ENCODE peak calls at places on chromosome 4, in ten cellular contexts. Y, T, H, X, K, J, U, R, V and B are unnamed samples.
A peak's percentile ranks its signal among the peaks of the same experiment; 100 is the strongest.

GRCh38 chr4:33467291-33467690 is 2747.1 kb downstream of the PCDH7 start:
- DNase-seq in Y (no peak), T (peak; percentile 63), H (no peak), X (no peak), K (no peak), J (no peak), U (no peak), R (no peak), V (no peak), B (no peak)

GRCh38 chr4:77196866-77197265 is 39.9 kb downstream of the CCNG2 start:
- DNase-seq in Y (no peak), T (no peak), H (no peak), X (no peak), K (no peak), J (peak; percentile 22), U (no peak), R (no peak), V (no peak), B (peak; percentile 22)

GRCh38 chr4:107740950-107741701 is 21.1 kb upstream of the PAPSS1 start:
- DNase-seq in Y (no peak), T (peak; percentile 64), H (no peak), X (peak; percentile 64), K (peak; percentile 71), J (no peak), U (no peak), R (peak; percentile 53), V (no peak), B (no peak)

GRCh38 chr4:129822708-129823504 is 727.0 kb downstream of the C4orf33 start:
- DNase-seq in Y (no peak), T (peak; percentile 15), H (no peak), X (no peak), K (no peak), J (peak; percentile 31), U (peak; percentile 77), R (no peak), V (peak; percentile 22), B (no peak)

GRCh38 chr4:150491132-150492049 is 90.6 kb upstream of the MAB21L2 start:
- DNase-seq in Y (no peak), T (no peak), H (no peak), X (no peak), K (no peak), J (no peak), U (no peak), R (no peak), V (no peak), B (no peak)

GRCh38 chr4:37717575-37717974 is 31.4 kb upstream of the RELL1 start:
- DNase-seq in Y (no peak), T (no peak), H (no peak), X (peak; percentile 93), K (no peak), J (peak; percentile 35), U (no peak), R (no peak), V (no peak), B (no peak)

GRCh38 chr4:3820016-3820805 is 54.0 kb downstream of the ADRA2C start:
- DNase-seq in Y (no peak), T (no peak), H (no peak), X (no peak), K (no peak), J (no peak), U (no peak), R (no peak), V (no peak), B (no peak)

GRCh38 chr4:100806988-100807387 is 289.2 kb upstream of the EMCN start:
- DNase-seq in Y (no peak), T (no peak), H (no peak), X (no peak), K (no peak), J (no peak), U (no peak), R (no peak), V (no peak), B (no peak)

GRCh38 chr4:4395849-4396627 is 9.1 kb downstream of the NSG1 start:
- DNase-seq in Y (no peak), T (no peak), H (no peak), X (peak; percentile 13), K (peak; percentile 44), J (peak; percentile 24), U (no peak), R (no peak), V (peak; percentile 63), B (peak; percentile 60)

GRCh38 chr4:24988776-24989175 is 42.0 kb downstream of the LGI2 start:
- DNase-seq in Y (peak; percentile 16), T (peak; percentile 23), H (no peak), X (peak; percentile 58), K (no peak), J (peak; percentile 64), U (peak; percentile 23), R (no peak), V (peak; percentile 46), B (peak; percentile 15)

GRCh38 chr4:128812360-128812958 is 3.0 kb downstream of the JADE1 start:
- DNase-seq in Y (peak; percentile 34), T (peak; percentile 63), H (peak; percentile 47), X (peak; percentile 74), K (peak; percentile 57), J (peak; percentile 74), U (no peak), R (no peak), V (peak; percentile 83), B (no peak)

DNA sequence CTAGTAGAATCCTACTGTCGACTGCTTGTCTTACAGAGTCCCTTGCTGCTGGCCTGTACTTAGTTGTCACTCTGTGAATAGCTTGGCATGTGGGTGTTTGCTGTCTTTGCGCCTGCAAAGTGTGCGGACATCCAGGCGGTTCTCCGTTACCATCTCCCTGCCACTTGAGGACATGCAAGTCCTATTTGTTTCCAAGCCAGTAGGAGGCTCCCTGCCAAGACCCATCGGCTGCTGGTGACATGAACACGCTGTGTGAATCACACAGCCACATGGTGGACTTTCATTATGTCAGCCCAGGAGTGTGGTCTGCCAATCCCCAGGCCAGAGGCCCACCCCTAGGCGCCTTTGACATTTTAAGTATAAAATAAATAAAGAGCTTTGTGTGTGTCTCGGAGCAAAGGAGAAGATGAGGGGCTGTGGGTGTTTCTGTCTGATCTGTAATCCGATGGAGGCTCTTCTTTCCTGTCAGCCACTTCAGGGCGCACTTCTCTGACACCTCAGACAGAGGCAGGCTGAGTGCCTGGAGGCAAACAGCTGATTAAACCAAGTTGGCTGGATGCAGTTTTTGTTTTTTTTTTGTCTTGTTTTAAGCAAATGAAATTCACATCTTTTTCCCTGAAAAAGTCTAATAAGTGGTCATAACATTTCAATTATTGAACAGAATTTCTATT is 51.5 kb downstream of the ALPK1 start:
- DNase-seq in Y (peak; percentile 17), T (peak; percentile 72), H (no peak), X (peak; percentile 86), K (no peak), J (peak; percentile 32), U (peak; percentile 68), R (peak; percentile 68), V (peak; percentile 78), B (no peak)
- TF ChIP-seq CTCF in Y (no peak), T (no peak), H (no peak), X (peak; percentile 39), K (no peak), J (no peak), U (peak; percentile 46), R (peak; percentile 44), V (peak; percentile 32), B (no peak)

DNA sequence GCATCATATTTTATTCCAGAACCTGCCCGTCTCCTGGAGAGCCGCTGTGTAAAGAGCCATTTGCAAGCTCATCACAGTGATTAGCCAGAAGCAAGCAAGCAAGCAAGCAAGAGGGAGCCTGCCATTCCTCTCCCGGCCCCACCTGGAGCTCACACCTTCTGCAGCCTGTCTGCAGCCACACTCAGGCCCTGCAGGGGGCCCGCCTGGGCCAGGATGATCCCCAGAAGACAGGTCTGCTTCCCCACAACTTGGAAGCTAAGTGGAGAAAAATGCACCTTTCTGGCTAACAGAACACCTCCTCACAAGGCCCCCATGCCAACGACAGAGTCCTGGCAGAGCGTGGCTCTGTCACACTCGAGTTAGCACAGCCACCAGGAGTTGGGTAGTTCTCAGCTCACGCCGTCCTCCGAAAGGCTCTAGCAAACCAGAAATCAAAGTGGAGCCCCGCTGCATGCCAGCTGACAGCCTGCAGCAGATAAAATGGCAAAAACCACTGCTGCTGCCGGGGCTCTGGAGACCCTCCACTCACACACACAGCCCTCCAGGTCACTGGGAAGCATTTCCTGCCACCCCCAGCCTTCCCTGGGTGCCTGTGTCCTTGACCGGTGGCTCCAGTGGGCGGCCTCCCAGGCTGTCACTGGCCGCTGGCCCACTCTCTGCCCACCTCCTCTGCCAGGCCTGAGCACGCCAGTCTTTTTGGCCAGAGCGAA is 54.9 kb downstream of the DCTD start:
- DNase-seq in Y (no peak), T (no peak), H (no peak), X (no peak), K (no peak), J (no peak), U (no peak), R (no peak), V (no peak), B (no peak)
- TF ChIP-seq CTCF in Y (no peak), T (no peak), H (no peak), X (no peak), K (no peak), J (no peak), U (no peak), R (no peak), V (no peak), B (no peak)

DNA sequence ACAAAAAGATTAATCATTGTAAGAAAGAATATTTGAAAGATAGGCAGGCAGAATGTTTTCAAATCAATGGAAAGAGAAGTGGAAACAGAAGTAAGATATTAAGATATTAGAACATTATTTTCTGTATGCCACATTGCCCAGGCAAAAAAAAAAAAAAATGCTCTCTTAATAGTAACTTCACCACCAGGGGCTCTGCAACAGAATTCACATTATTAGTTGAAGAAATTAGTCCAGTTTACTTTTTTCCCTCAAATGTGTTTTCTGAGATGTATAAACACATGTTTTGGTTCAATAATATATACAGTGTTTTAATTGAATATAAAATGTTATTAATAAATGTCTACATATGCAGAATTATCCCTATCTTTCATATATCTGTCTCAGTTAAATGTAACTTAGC is 78.0 kb upstream of the ADAD1 start:
- DNase-seq in Y (no peak), T (no peak), H (no peak), X (no peak), K (no peak), J (no peak), U (no peak), R (no peak), V (no peak), B (no peak)
- TF ChIP-seq CTCF in Y (no peak), T (no peak), H (no peak), X (peak; percentile 22), K (no peak), J (no peak), U (no peak), R (peak; percentile 28), V (peak; percentile 28), B (no peak)

GRCh38 chr4:75434105-75434504 is 80.1 kb downstream of the RCHY1 start:
- DNase-seq in Y (no peak), T (no peak), H (no peak), X (no peak), K (no peak), J (no peak), U (no peak), R (no peak), V (no peak), B (no peak)

GRCh38 chr4:75429208-75429607 is 85.0 kb downstream of the RCHY1 start:
- DNase-seq in Y (no peak), T (no peak), H (no peak), X (no peak), K (no peak), J (no peak), U (no peak), R (no peak), V (no peak), B (no peak)

DNA sequence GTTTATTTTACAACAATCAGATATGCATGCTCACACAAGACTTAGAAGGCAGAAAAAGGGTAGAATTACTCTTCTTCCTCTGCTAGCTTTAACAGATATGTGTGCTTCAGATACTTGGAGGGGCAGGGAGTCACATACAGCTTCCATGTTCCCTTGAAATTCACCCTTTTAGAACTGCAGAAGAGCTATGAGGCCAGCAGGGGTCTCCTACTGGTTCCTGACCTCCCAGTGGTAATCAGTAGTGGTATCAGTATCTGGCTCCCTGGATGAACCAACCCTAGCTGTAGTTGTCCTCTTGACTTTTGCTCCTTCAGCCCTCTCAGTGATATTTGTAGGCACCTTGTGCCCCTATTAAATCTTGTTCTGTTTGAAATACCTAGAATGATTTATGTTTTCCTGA is 81.5 kb downstream of the RCHY1 start:
- DNase-seq in Y (peak; percentile 16), T (no peak), H (no peak), X (peak; percentile 18), K (no peak), J (peak; percentile 47), U (no peak), R (no peak), V (peak; percentile 25), B (no peak)
- TF ChIP-seq CTCF in Y (no peak), T (no peak), H (no peak), X (peak; percentile 46), K (no peak), J (peak; percentile 65), U (peak; percentile 30), R (peak; percentile 38), V (peak; percentile 31), B (peak; percentile 34)